ENCODE peak calls at places on chromosomes 2 and 18, in six cellular contexts. B, D, S, I, A and T are unnamed samples.

GRCh38 chr18:72530622-72531021 is 13.5 kb downstream of the CBLN2 start:
- DNase-seq in B (no peak), D (no peak), S (no peak), I (no peak), A (no peak), T (no peak)

GRCh38 chr2:101795033-101795432 is 97.5 kb downstream of the MAP4K4 start:
- DNase-seq in B (no peak), D (no peak), S (no peak), I (no peak), A (no peak), T (no peak)

GRCh38 chr2:121363632-121364420 is 78.8 kb upstream of the TFCP2L1 start:
- DNase-seq in B (no peak), D (no peak), S (no peak), I (peak), A (peak), T (no peak)

GRCh38 chr2:69083126-69083733 is 70.3 kb downstream of the ANTXR1 start:
- DNase-seq in B (no peak), D (no peak), S (no peak), I (no peak), A (no peak), T (peak)

GRCh38 chr2:236785611-236786057 is 216.0 kb downstream of the ACKR3 start:
- DNase-seq in B (no peak), D (no peak), S (no peak), I (no peak), A (no peak), T (no peak)

GRCh38 chr2:39216495-39217191 is 27.1 kb downstream of the CDKL4 start:
- DNase-seq in B (no peak), D (no peak), S (peak), I (no peak), A (peak), T (peak)

GRCh38 chr2:12177052-12177994 is 430.9 kb downstream of the LPIN1 start:
- DNase-seq in B (peak), D (peak), S (peak), I (peak), A (peak), T (no peak)

GRCh38 chr2:12428324-12428723 is 288.4 kb upstream of the TRIB2 start:
- DNase-seq in B (no peak), D (no peak), S (no peak), I (no peak), A (no peak), T (no peak)

GRCh38 chr2:184527058-184527457 is 71.3 kb upstream of the ZNF804A start:
- DNase-seq in B (no peak), D (no peak), S (no peak), I (no peak), A (no peak), T (no peak)

GRCh38 chr2:203673933-203674332 is 32.5 kb upstream of the CD28 start:
- DNase-seq in B (no peak), D (no peak), S (no peak), I (no peak), A (peak), T (peak)

GRCh38 chr18:2281523-2282199 is 289.6 kb downstream of the METTL4 start:
- DNase-seq in B (no peak), D (no peak), S (no peak), I (no peak), A (no peak), T (no peak)

GRCh38 chr2:30321466-30321865 is 90.1 kb downstream of the LBH start:
- DNase-seq in B (no peak), D (no peak), S (no peak), I (no peak), A (no peak), T (no peak)

GRCh38 chr2:44433841-44434240 is 72.1 kb downstream of the CAMKMT start:
- DNase-seq in B (no peak), D (no peak), S (no peak), I (no peak), A (no peak), T (no peak)

GRCh38 chr2:66446178-66446860 is 11.4 kb downstream of the MEIS1 start:
- DNase-seq in B (peak), D (no peak), S (no peak), I (no peak), A (no peak), T (no peak)

GRCh38 chr2:185833864-185834263 is 95.3 kb downstream of the FSIP2 start:
- DNase-seq in B (no peak), D (no peak), S (no peak), I (no peak), A (no peak), T (no peak)

GRCh38 chr2:127146820-127147502 is 40.0 kb upstream of the BIN1 start:
- DNase-seq in B (no peak), D (no peak), S (no peak), I (no peak), A (no peak), T (no peak)

GRCh38 chr2:73292316-73292905 is 937 bp downstream of the EGR4 start:
- DNase-seq in B (no peak), D (no peak), S (no peak), I (no peak), A (no peak), T (no peak)

GRCh38 chr2:73294239-73294638 is 891 bp upstream of the EGR4 start:
- DNase-seq in B (no peak), D (no peak), S (no peak), I (no peak), A (no peak), T (no peak)

GRCh38 chr2:73292906-73293533 is 328 bp downstream of the EGR4 start:
- DNase-seq in B (no peak), D (no peak), S (no peak), I (no peak), A (no peak), T (no peak)

GRCh38 chr2:73291461-73292315 is 1.7 kb downstream of the EGR4 start:
- DNase-seq in B (no peak), D (no peak), S (no peak), I (no peak), A (no peak), T (peak)

DNA sequence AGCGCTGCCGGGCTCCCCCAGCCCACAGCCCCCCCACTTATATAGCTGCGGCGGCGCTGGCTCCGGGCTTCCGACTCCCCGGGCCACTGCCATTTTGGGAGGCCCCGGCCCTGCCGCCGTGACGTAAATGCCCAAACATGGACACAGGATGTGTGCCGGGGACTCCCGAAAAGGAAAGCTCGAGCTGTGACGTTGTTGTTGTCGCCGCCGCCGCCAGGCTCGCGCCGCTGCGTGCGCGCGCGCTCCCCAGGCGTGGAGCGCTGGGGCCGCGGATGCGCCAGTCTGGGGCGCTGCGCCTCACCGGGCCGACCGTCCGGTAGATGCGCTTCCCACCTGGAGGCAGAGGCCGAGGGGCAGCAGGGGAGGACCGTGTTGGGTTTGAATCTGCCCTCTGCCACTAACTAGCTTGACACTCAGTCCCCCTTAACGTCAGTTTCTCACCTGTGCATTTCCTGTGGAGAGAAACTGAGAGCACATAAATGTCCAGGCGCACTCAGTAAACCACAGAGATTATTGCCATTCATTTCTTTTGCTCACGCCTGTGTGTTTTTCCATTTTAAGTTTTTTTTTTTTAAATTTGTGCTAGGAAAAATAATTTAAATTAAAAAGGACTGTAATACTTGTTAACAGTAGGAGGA is at the start of gene EGR4:
- DNase-seq in B (peak), D (peak), S (peak), I (peak), A (peak), T (peak)
- TF ChIP-seq CTCF in B (no peak), D (no peak), S (no peak), I (no peak), A (no peak), T (no peak)

GRCh38 chr18:38611036-38611964 is 1045.7 kb upstream of the CELF4 start:
- DNase-seq in B (no peak), D (no peak), S (no peak), I (no peak), A (no peak), T (no peak)
- TF ChIP-seq POLR2AphosphoS5 in B (no peak), D (no peak), S (no peak), I (no peak), A (no peak), T (no peak)

GRCh38 chr2:1755436-1756191 is 11.3 kb upstream of the PXDN start:
- DNase-seq in B (no peak), D (no peak), S (peak), I (no peak), A (no peak), T (no peak)
- H3K27ac ChIP-seq in B (peak), D (no peak), S (no peak), I (no peak), A (no peak), T (no peak)

DNA sequence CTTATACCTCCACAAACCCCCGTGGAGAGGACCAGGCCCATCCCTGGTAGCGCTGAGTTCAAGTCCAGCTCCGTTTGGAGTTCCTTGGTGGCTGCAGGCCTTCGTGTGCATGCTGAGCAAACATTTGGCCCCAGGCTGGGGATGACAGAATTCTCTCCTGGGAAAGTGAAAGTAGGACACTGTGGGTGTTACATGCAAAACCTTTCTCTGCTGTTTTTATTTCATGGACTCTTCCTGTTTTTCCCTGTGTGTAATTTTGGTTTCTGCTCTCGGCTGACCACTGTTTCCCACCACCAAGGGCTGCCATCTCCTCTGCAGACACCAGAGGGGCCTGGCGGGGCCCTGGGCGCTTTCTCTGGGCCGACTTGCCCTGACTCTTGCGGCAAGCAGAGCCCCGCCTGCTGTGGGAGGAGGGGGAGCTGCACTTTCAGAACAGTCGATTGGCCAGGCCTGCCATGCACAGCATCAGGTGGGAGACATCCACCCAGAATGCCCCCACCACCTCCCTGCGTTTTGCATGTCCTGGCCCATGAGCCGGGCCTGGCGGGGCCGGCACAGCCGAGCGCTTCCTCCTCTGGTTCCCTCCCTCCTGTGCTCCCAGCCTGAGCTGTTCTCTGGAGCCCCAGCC is 102.4 kb downstream of the CABLES1 start:
- DNase-seq in B (peak), D (peak), S (peak), I (peak), A (peak), T (no peak)
- TF ChIP-seq CTCF in B (peak), D (peak), S (no peak), I (no peak), A (no peak), T (no peak)